ENCODE peak calls at places on chromosomes 11 and 22, in six cellular contexts. L, W, G, D, Q and S are unnamed samples.

GRCh38 chr11:127492025-127492424 is 491.5 kb upstream of the KIRREL3 start:
- DNase-seq in L (no peak), W (no peak), G (no peak), D (no peak), Q (no peak), S (no peak)

GRCh38 chr11:106461839-106462545 is 384.5 kb downstream of the AASDHPPT start:
- DNase-seq in L (no peak), W (peak), G (no peak), D (no peak), Q (no peak), S (no peak)

GRCh38 chr22:38032681-38033521 is 24.3 kb upstream of the PICK1 start:
- DNase-seq in L (no peak), W (peak), G (no peak), D (peak), Q (peak), S (no peak)

GRCh38 chr22:30159561-30160353 is 79.5 kb downstream of the HORMAD2 start:
- DNase-seq in L (no peak), W (peak), G (no peak), D (peak), Q (peak), S (peak)

GRCh38 chr11:134369656-134370525 is 38.1 kb downstream of the GLB1L2 start:
- DNase-seq in L (no peak), W (no peak), G (no peak), D (no peak), Q (no peak), S (no peak)

GRCh38 chr11:46677991-46678740 is 22.3 kb downstream of the ARHGAP1 start:
- DNase-seq in L (no peak), W (no peak), G (no peak), D (no peak), Q (no peak), S (no peak)

GRCh38 chr22:37260939-37261338 is 16.9 kb upstream of the RAC2 start:
- DNase-seq in L (peak), W (peak), G (peak), D (peak), Q (peak), S (peak)

GRCh38 chr11:43952401-43953342 is 10.2 kb downstream of the C11orf96 start:
- DNase-seq in L (no peak), W (no peak), G (no peak), D (no peak), Q (no peak), S (no peak)

GRCh38 chr11:73671701-73672100 is 25.3 kb downstream of the PLEKHB1 start:
- DNase-seq in L (no peak), W (no peak), G (no peak), D (no peak), Q (no peak), S (no peak)

GRCh38 chr22:33240901-33241300 is 182.7 kb upstream of the SYN3 start:
- DNase-seq in L (no peak), W (no peak), G (no peak), D (no peak), Q (no peak), S (no peak)

GRCh38 chr11:118618115-118618990 is 10.9 kb downstream of the PHLDB1 start:
- DNase-seq in L (peak), W (no peak), G (no peak), D (peak), Q (peak), S (peak)

GRCh38 chr22:24521791-24522245 is 26.7 kb downstream of the UPB1 start:
- DNase-seq in L (peak), W (peak), G (no peak), D (no peak), Q (peak), S (peak)

GRCh38 chr11:102762414-102762813 is 18.0 kb downstream of the MMP10 start:
- DNase-seq in L (no peak), W (no peak), G (no peak), D (no peak), Q (no peak), S (no peak)

GRCh38 chr22:27761036-27761435 is 40.5 kb downstream of the MN1 start:
- DNase-seq in L (no peak), W (no peak), G (no peak), D (no peak), Q (no peak), S (no peak)

GRCh38 chr11:19344661-19345518 is 104.1 kb upstream of the E2F8 start:
- DNase-seq in L (peak), W (no peak), G (no peak), D (no peak), Q (peak), S (peak)

GRCh38 chr11:66878554-66878953 is 21.7 kb downstream of the LRFN4 start:
- DNase-seq in L (no peak), W (no peak), G (no peak), D (no peak), Q (no peak), S (no peak)

GRCh38 chr11:123682976-123683375 is 28.6 kb upstream of the SCN3B start:
- DNase-seq in L (no peak), W (no peak), G (no peak), D (no peak), Q (no peak), S (peak)

GRCh38 chr11:109267293-109268095 is 154.5 kb upstream of the C11orf87 start:
- DNase-seq in L (no peak), W (no peak), G (no peak), D (no peak), Q (no peak), S (no peak)

GRCh38 chr22:49636214-49636613 is 191.5 kb downstream of the BRD1 start:
- DNase-seq in L (no peak), W (no peak), G (no peak), D (no peak), Q (no peak), S (no peak)

GRCh38 chr11:111411456-111411855 is 32.4 kb upstream of the POU2AF1 start:
- DNase-seq in L (no peak), W (no peak), G (no peak), D (no peak), Q (no peak), S (no peak)
- H3K4me3 ChIP-seq in L (no peak), W (no peak), G (no peak), D (no peak), Q (no peak), S (no peak)

GRCh38 chr11:59141673-59142460 is 789 bp upstream of the FAM111A start:
- DNase-seq in L (no peak), W (no peak), G (no peak), D (no peak), Q (no peak), S (no peak)

GRCh38 chr11:59144579-59145345 is 2.1 kb downstream of the FAM111A start:
- DNase-seq in L (peak), W (no peak), G (peak), D (peak), Q (peak), S (peak)

GRCh38 chr11:59141191-59141590 is 1.5 kb upstream of the FAM111A start:
- DNase-seq in L (no peak), W (no peak), G (no peak), D (no peak), Q (no peak), S (no peak)

GRCh38 chr11:59144096-59144495 is 1.4 kb downstream of the FAM111A start:
- DNase-seq in L (no peak), W (no peak), G (no peak), D (no peak), Q (no peak), S (no peak)

GRCh38 chr11:59142530-59143507 is at the start of gene FAM111A:
- DNase-seq in L (peak), W (peak), G (peak), D (peak), Q (peak), S (peak)
- TF ChIP-seq POLR2A in L (no peak), W (peak), G (no peak), D (peak), Q (peak), S (peak)

GRCh38 chr11:60209977-60210376 is 27.1 kb upstream of the MS4A6A start:
- DNase-seq in L (no peak), W (no peak), G (no peak), D (no peak), Q (no peak), S (no peak)
- TF ChIP-seq CTCF in L (no peak), W (no peak), G (no peak), D (no peak), Q (no peak), S (no peak)

DNA sequence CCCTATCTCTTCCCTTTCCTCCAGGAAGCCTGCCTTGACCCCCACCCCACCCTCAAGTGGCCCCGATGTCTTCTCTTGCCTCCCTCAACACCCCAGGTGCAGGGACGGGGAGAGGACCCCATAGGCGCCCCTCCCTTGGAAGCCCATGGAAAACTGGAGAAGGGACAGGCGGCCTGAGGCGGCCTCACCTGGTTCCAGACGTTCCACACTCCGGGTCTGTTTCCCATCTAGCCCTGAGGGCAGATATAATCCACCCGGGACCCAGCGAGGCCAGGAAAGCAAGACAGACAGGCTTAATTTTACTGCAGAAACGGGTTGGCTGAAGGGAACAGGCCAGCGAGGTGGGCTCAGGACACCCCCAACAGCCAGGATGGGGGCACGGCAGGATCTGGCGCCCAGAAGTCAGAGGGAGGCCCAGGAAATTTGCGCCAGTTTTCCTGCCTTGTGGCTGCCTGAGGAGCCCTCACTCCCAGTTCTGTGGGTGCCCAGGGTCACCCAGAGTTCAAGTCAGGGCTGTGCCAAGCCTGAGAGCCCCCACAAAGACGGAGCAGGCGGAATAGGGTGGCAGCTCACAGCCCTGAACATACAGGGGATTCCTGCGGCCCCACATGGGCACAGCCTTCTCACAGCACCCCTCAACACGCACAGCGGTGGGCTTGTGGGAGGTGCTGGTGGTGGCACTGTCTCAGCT is 3.0 kb upstream of the SIGIRR start:
- DNase-seq in L (no peak), W (no peak), G (no peak), D (no peak), Q (no peak), S (no peak)
- H3K4me3 ChIP-seq in L (peak), W (no peak), G (no peak), D (peak), Q (no peak), S (no peak)

GRCh38 chr11:2807801-2808241 is 77.8 kb downstream of the CDKN1C start:
- DNase-seq in L (peak), W (no peak), G (no peak), D (no peak), Q (peak), S (peak)

GRCh38 chr11:2808850-2809847 is 76.4 kb downstream of the CDKN1C start:
- DNase-seq in L (no peak), W (no peak), G (no peak), D (no peak), Q (no peak), S (no peak)

GRCh38 chr11:2806351-2807058 is 79.1 kb downstream of the CDKN1C start:
- DNase-seq in L (peak), W (no peak), G (no peak), D (no peak), Q (peak), S (peak)

GRCh38 chr11:2805388-2806057 is 80.1 kb downstream of the CDKN1C start:
- DNase-seq in L (peak), W (no peak), G (no peak), D (no peak), Q (peak), S (no peak)

GRCh38 chr11:2807276-2807681 is 78.3 kb downstream of the CDKN1C start:
- DNase-seq in L (peak), W (peak), G (no peak), D (peak), Q (peak), S (peak)
- TF ChIP-seq POLR2A in L (no peak), W (no peak), G (no peak), D (no peak), Q (no peak), S (no peak)

DNA sequence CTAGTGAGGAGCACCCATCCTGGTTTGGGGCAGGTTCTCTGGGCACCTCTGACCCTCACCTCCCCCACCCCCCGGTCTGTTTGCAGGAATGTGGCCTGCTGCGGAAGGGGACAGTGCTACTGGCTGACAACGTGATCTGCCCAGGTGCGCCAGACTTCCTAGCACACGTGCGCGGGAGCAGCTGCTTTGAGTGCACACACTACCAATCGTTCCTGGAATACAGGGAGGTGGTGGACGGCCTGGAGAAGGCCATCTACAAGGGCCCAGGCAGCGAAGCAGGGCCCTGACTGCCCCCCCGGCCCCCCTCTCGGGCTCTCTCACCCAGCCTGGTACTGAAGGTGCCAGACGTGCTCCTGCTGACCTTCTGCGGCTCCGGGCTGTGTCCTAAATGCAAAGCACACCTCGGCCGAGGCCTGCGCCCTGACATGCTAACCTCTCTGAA is 26.9 kb upstream of the TXNRD2 start:
- DNase-seq in L (peak), W (no peak), G (no peak), D (no peak), Q (no peak), S (no peak)
- TF ChIP-seq CTCF in L (no peak), W (no peak), G (no peak), D (no peak), Q (no peak), S (no peak)

GRCh38 chr11:92330114-92330513 is 105.5 kb downstream of the FAT3 start:
- DNase-seq in L (no peak), W (no peak), G (no peak), D (no peak), Q (no peak), S (no peak)

GRCh38 chr11:92332986-92333385 is 108.4 kb downstream of the FAT3 start:
- DNase-seq in L (no peak), W (no peak), G (no peak), D (no peak), Q (no peak), S (no peak)

GRCh38 chr11:92325416-92325815 is 100.8 kb downstream of the FAT3 start:
- DNase-seq in L (no peak), W (no peak), G (no peak), D (no peak), Q (no peak), S (no peak)

GRCh38 chr11:92329137-92329536 is 104.5 kb downstream of the FAT3 start:
- DNase-seq in L (no peak), W (no peak), G (no peak), D (no peak), Q (no peak), S (no peak)

GRCh38 chr11:92329644-92330043 is 105.0 kb downstream of the FAT3 start:
- DNase-seq in L (no peak), W (no peak), G (no peak), D (no peak), Q (no peak), S (no peak)
- H3K4me3 ChIP-seq in L (no peak), W (no peak), G (no peak), D (no peak), Q (no peak), S (no peak)

GRCh38 chr22:20630873-20631617 is 123.6 kb downstream of the MED15 start:
- DNase-seq in L (no peak), W (peak), G (no peak), D (no peak), Q (no peak), S (no peak)
- TF ChIP-seq POLR2A in L (no peak), W (no peak), G (no peak), D (no peak), Q (no peak), S (no peak)

DNA sequence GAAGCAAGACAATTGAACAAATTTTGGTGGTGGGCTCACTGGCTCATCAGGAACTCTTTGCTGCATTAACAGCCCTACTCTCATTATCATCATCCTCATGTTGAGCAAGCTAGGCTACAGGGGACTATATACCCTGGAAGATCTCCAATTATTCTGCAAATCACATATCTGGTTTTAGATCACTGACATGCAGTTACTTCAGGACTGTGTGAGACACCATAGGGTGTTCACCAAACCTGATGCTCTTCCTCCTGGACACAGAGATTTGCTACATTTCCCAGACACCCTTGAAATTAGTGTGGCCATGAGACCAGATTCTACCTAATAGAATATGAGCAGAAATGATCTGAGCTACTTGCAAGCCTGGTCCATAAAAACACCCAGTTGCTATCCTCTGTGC is 23.0 kb upstream of the ME3 start:
- DNase-seq in L (no peak), W (no peak), G (no peak), D (no peak), Q (no peak), S (no peak)
- TF ChIP-seq CTCF in L (no peak), W (no peak), G (no peak), D (no peak), Q (no peak), S (no peak)